ENCODE peak calls at places on chromosome 2, in six cellular contexts. One of them, this sample, is unnamed.

GRCh38 chr2:178008636-178009289 is 63.8 kb downstream of the PDE11A start:
- DNase-seq in psoas muscle: no peak
- DNase-seq in upper lobe of left lung: no peak
- DNase-seq in upper lobe of right lung: no peak
- DNase-seq in stomach: peak; percentile 47
- DNase-seq in MM.1S: no peak
- DNase-seq in this sample: no peak

GRCh38 chr2:101628050-101628392 is 69.5 kb upstream of the MAP4K4 start:
- DNase-seq in upper lobe of right lung: no peak
- DNase-seq in MM.1S: no peak
- DNase-seq in stomach: no peak
- DNase-seq in psoas muscle: no peak
- DNase-seq in upper lobe of left lung: no peak
- DNase-seq in this sample: no peak

GRCh38 chr2:61144697-61145268 is 17.2 kb upstream of the C2orf74 start:
- DNase-seq in upper lobe of right lung: peak; percentile 96
- DNase-seq in psoas muscle: peak; percentile 93
- DNase-seq in stomach: peak; percentile 98
- DNase-seq in upper lobe of left lung: peak; percentile 97
- DNase-seq in MM.1S: peak; percentile 98
- DNase-seq in this sample: peak; percentile 86

GRCh38 chr2:106534471-106534870 is 47.3 kb downstream of the CD8B2 start:
- DNase-seq in MM.1S: no peak
- DNase-seq in psoas muscle: no peak
- DNase-seq in upper lobe of right lung: no peak
- DNase-seq in upper lobe of left lung: no peak
- DNase-seq in stomach: no peak
- DNase-seq in this sample: no peak

GRCh38 chr2:107197601-107198000 is 311.6 kb upstream of the ST6GAL2 start:
- DNase-seq in upper lobe of left lung: no peak
- DNase-seq in MM.1S: no peak
- DNase-seq in psoas muscle: no peak
- DNase-seq in upper lobe of right lung: no peak
- DNase-seq in stomach: no peak
- DNase-seq in this sample: no peak

GRCh38 chr2:227933891-227934290 is 62.5 kb downstream of the DAW1 start:
- DNase-seq in upper lobe of right lung: no peak
- DNase-seq in upper lobe of left lung: no peak
- DNase-seq in MM.1S: no peak
- DNase-seq in stomach: no peak
- DNase-seq in psoas muscle: no peak
- DNase-seq in this sample: no peak

GRCh38 chr2:102092518-102092917 is 50.0 kb upstream of the IL1R1 start:
- DNase-seq in stomach: no peak
- DNase-seq in upper lobe of right lung: no peak
- DNase-seq in MM.1S: no peak
- DNase-seq in psoas muscle: no peak
- DNase-seq in upper lobe of left lung: no peak
- DNase-seq in this sample: no peak

GRCh38 chr2:64685430-64685829 is 31.7 kb upstream of the SERTAD2 start:
- DNase-seq in upper lobe of left lung: no peak
- DNase-seq in psoas muscle: no peak
- DNase-seq in MM.1S: no peak
- DNase-seq in stomach: no peak
- DNase-seq in upper lobe of right lung: no peak
- DNase-seq in this sample: no peak

GRCh38 chr2:230807686-230808085 is 57.1 kb upstream of the ITM2C start:
- DNase-seq in MM.1S: no peak
- DNase-seq in upper lobe of left lung: no peak
- DNase-seq in upper lobe of right lung: no peak
- DNase-seq in stomach: no peak
- DNase-seq in psoas muscle: no peak
- DNase-seq in this sample: no peak

GRCh38 chr2:231918501-231919330 is 7.5 kb downstream of the NPPC start:
- DNase-seq in psoas muscle: no peak
- DNase-seq in upper lobe of left lung: no peak
- DNase-seq in upper lobe of right lung: peak; percentile 52
- DNase-seq in MM.1S: no peak
- DNase-seq in stomach: no peak
- DNase-seq in this sample: no peak
- H3K4me1 ChIP-seq in psoas muscle: no peaks in the 10 kb centered on the region
- H3K4me1 ChIP-seq in upper lobe of left lung: no peaks in the 10 kb centered on the region
- H3K4me1 ChIP-seq in upper lobe of right lung: no peaks in the 10 kb centered on the region
- H3K4me1 ChIP-seq in MM.1S: no peaks in the 10 kb centered on the region
- H3K4me1 ChIP-seq in stomach: no peaks in the 10 kb centered on the region
- H3K4me1 ChIP-seq in this sample: no peaks in the 10 kb centered on the region

DNA sequence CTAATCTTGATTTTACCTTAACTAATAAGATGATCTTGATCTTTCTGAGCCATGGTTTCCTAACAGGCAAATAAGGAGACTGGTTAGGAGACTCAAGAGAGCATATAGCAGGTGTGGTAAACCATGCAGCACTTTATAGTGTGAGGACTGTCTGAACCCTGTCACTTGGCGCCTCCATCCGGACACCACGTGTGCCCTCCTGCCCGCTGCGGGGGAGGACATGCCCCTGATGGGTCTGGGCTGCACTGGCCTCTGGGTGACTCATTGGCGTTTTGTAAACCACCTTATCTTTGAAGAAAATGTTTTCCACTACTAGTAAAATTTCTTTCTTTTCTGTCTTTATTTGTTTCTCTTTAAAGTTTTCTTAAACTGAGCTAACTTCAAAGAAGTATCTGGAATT is 131.1 kb downstream of the FMNL2 start:
- DNase-seq in stomach: no peak
- DNase-seq in psoas muscle: peak; percentile 51
- DNase-seq in upper lobe of left lung: no peak
- DNase-seq in MM.1S: no peak
- DNase-seq in upper lobe of right lung: no peak
- DNase-seq in this sample: no peak
- H3K27ac ChIP-seq in stomach: no peak overlapping the region
- H3K27ac ChIP-seq in psoas muscle: peak overlapping the region; percentile 92
- H3K27ac ChIP-seq in upper lobe of left lung: no peak overlapping the region
- H3K27ac ChIP-seq in MM.1S: no peak overlapping the region
- H3K27ac ChIP-seq in upper lobe of right lung: no peak overlapping the region
- H3K27ac ChIP-seq in this sample: no peak overlapping the region

GRCh38 chr2:16653799-16654198 is 11.8 kb downstream of the CYRIA start:
- DNase-seq in MM.1S: no peak
- DNase-seq in upper lobe of left lung: peak; percentile 40
- DNase-seq in upper lobe of right lung: no peak
- DNase-seq in stomach: no peak
- DNase-seq in psoas muscle: no peak
- DNase-seq in this sample: no peak
- H3K4me1 ChIP-seq in MM.1S: peaks cover 30% of the 10 kb centered on the region
- H3K4me1 ChIP-seq in upper lobe of left lung: peaks cover 78% of the 10 kb centered on the region
- H3K4me1 ChIP-seq in upper lobe of right lung: peaks cover 86% of the 10 kb centered on the region
- H3K4me1 ChIP-seq in stomach: peaks cover 47% of the 10 kb centered on the region
- H3K4me1 ChIP-seq in psoas muscle: peaks cover 94% of the 10 kb centered on the region
- H3K4me1 ChIP-seq in this sample: no peaks in the 10 kb centered on the region

DNA sequence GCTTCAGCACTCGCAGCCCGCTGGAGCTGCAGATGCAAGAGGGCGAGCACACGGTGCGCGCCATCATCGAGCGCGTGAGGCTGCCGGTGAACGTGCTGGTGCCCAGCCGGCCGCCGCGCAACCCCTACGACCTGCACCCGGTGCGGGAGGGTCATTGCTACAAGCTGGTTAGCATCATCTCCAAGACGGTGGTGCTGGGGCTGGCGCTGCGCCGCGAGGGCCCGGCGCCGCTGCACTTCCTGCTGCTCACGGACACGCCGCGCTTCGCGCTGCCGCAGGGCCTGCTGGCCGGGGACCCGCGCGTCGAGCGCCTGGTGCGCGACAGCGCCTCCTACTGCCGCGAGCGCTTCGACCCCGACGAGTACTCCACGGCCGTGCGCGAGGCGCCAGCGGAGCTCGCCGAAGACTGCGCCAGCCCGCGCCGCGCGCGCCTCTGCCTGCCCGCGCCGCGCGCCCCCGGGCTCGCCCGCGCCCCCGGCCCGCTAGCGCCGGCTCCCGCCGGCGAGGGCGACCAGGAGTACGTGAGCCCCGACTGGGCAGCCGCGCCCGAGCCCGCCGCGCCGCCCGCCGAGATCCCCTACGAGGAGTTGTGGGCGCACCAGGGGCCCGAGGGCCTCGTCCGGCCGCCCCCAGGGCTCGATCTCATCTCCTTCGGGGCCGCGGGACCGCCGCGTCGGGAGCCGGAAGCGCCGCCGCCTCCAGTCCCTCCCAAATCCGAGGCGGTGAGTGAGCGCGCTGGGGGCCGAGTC is 11.8 kb downstream of the GAREM2 start:
- DNase-seq in upper lobe of left lung: peak; percentile 82
- DNase-seq in upper lobe of right lung: peak; percentile 92
- DNase-seq in stomach: peak; percentile 84
- DNase-seq in MM.1S: peak; percentile 82
- DNase-seq in psoas muscle: peak; percentile 87
- DNase-seq in this sample: peak; percentile 89
- H3K27ac ChIP-seq in upper lobe of left lung: peak overlapping the region; percentile 53
- H3K27ac ChIP-seq in upper lobe of right lung: peak overlapping the region; percentile 36
- H3K27ac ChIP-seq in stomach: peak overlapping the region; percentile 71
- H3K27ac ChIP-seq in MM.1S: no peak overlapping the region
- H3K27ac ChIP-seq in psoas muscle: no peak overlapping the region
- H3K27ac ChIP-seq in this sample: peak overlapping the region; percentile 71

DNA sequence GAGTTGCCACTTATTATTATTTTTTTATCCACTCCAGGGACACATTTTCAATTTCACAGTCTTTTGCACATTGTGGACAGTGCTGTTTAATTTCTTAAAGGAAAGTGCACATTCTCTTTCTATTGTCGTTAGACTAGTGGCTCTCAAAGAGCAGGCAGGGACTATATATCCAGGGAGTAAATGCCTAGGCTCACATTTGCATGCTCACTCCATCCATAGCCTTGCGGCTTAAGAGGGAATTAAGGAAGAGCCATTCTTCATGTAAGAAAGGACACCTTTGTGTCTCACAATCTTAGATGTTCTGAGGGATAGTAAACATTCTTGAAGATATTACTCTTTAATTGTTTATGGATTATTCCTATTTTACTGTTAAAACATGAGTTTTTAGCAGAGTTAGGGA is 70.8 kb downstream of the FIGN start:
- DNase-seq in psoas muscle: no peak
- DNase-seq in MM.1S: no peak
- DNase-seq in upper lobe of right lung: no peak
- DNase-seq in upper lobe of left lung: no peak
- DNase-seq in stomach: no peak
- DNase-seq in this sample: no peak
- H3K4me1 ChIP-seq in psoas muscle: no peaks in the 10 kb centered on the region
- H3K4me1 ChIP-seq in MM.1S: no peaks in the 10 kb centered on the region
- H3K4me1 ChIP-seq in upper lobe of right lung: no peaks in the 10 kb centered on the region
- H3K4me1 ChIP-seq in upper lobe of left lung: no peaks in the 10 kb centered on the region
- H3K4me1 ChIP-seq in stomach: no peaks in the 10 kb centered on the region
- H3K4me1 ChIP-seq in this sample: no peaks in the 10 kb centered on the region

GRCh38 chr2:100292022-100292580 is 30.2 kb downstream of the LONRF2 start:
- DNase-seq in MM.1S: no peak
- DNase-seq in upper lobe of right lung: peak; percentile 74
- DNase-seq in upper lobe of left lung: peak; percentile 85
- DNase-seq in psoas muscle: peak; percentile 25
- DNase-seq in stomach: peak; percentile 37
- DNase-seq in this sample: no peak
- H3K27ac ChIP-seq in MM.1S: no peak overlapping the region
- H3K27ac ChIP-seq in upper lobe of right lung: peak overlapping the region; percentile 87
- H3K27ac ChIP-seq in upper lobe of left lung: peak overlapping the region; percentile 75
- H3K27ac ChIP-seq in psoas muscle: no peak overlapping the region
- H3K27ac ChIP-seq in stomach: peak overlapping the region; percentile 64
- H3K27ac ChIP-seq in this sample: no peak overlapping the region